ENCODE peak calls at places on chromosome 16, in ten cellular contexts. E is aorta; C is A549; S is heart right ventricle; I is HFF-Myc; B is cardiac muscle cell; X is stomach; T is H7; G is right cardiac atrium; A is CD4-positive, alpha-beta memory T cell. Y is an unnamed sample.

GRCh38 chr16:52705192-52705591 is 158.2 kb upstream of the TOX3 start:
- DNase-seq in T (no peak), C (no peak), I (no peak), A (no peak), S (no peak), B (no peak), X (no peak), G (no peak), E (no peak), Y (no peak)

GRCh38 chr16:50238868-50239301 is 27.5 kb upstream of the ADCY7 start:
- DNase-seq in A (no peak), T (no peak), C (no peak), S (no peak), G (no peak), B (no peak), I (no peak), X (no peak), E (no peak), Y (no peak)

GRCh38 chr16:9072806-9073341 is 18.6 kb upstream of the HAPSTR1 start:
- DNase-seq in G (no peak), X (no peak), C (no peak), T (no peak), B (peak), E (no peak), I (no peak), S (no peak), A (no peak), Y (no peak)

GRCh38 chr16:84396537-84397008 is 28.2 kb downstream of the ATP2C2 start:
- DNase-seq in I (no peak), E (no peak), G (no peak), C (peak), T (no peak), B (peak), A (no peak), X (no peak), S (no peak), Y (no peak)

GRCh38 chr16:24996301-24996700 is 18.9 kb downstream of the ARHGAP17 start:
- DNase-seq in I (no peak), B (peak), G (no peak), C (no peak), X (no peak), A (no peak), E (no peak), T (no peak), S (no peak), Y (no peak)

GRCh38 chr16:88442435-88442810 is 10.7 kb upstream of the ZFPM1 start:
- DNase-seq in G (no peak), A (no peak), I (no peak), C (no peak), S (no peak), T (peak), E (no peak), X (no peak), B (no peak), Y (no peak)

GRCh38 chr16:2529061-2529931 is 1.9 kb downstream of the CEMP1 start:
- DNase-seq in I (no peak), X (no peak), A (no peak), C (no peak), G (peak), E (no peak), T (peak), S (no peak), B (no peak), Y (no peak)

GRCh38 chr16:48831081-48831722 is 221.2 kb upstream of the N4BP1 start:
- DNase-seq in C (peak), X (no peak), I (no peak), B (no peak), S (no peak), E (no peak), A (no peak), T (peak), G (no peak), Y (no peak)

GRCh38 chr16:83689385-83689831 is 118.4 kb upstream of the HSBP1 start:
- DNase-seq in A (no peak), C (no peak), T (peak), G (no peak), B (peak), S (peak), I (peak), X (no peak), E (peak), Y (no peak)

GRCh38 chr16:84905965-84906460 is 86.2 kb downstream of the CRISPLD2 start:
- DNase-seq in E (no peak), I (no peak), S (no peak), A (no peak), G (no peak), T (peak), B (no peak), C (no peak), X (no peak), Y (no peak)

GRCh38 chr16:73214825-73215481 is 167.0 kb upstream of the ZFHX3 start:
- DNase-seq in I (peak), G (no peak), B (peak), S (no peak), X (no peak), A (no peak), C (no peak), E (no peak), T (no peak), Y (peak)

GRCh38 chr16:57609541-57610401 is 18.7 kb upstream of the ADGRG1 start:
- DNase-seq in I (no peak), E (peak), X (peak), A (peak), B (peak), G (peak), C (no peak), S (peak), T (peak), Y (no peak)

GRCh38 chr16:50881331-50881830 is 139.5 kb downstream of the CYLD start:
- DNase-seq in C (no peak), A (no peak), X (no peak), G (no peak), E (no peak), I (no peak), B (peak), S (no peak), T (no peak), Y (no peak)

GRCh38 chr16:50644730-50645129 is 36.4 kb downstream of the SNX20 start:
- DNase-seq in E (no peak), S (peak), C (no peak), B (peak), I (no peak), T (peak), X (peak), A (peak), G (peak), Y (no peak)

GRCh38 chr16:49486350-49486749 is 112.7 kb downstream of the C16orf78 start:
- DNase-seq in X (no peak), G (no peak), A (no peak), I (no peak), S (no peak), T (no peak), C (no peak), E (no peak), B (no peak), Y (no peak)

GRCh38 chr16:19304670-19305240 is 19.2 kb downstream of the CLEC19A start:
- DNase-seq in E (no peak), A (no peak), X (no peak), C (peak), T (no peak), I (no peak), S (no peak), B (no peak), G (no peak), Y (no peak)

GRCh38 chr16:19130852-19131808 is 17.4 kb downstream of the ITPRIPL2 start:
- DNase-seq in S (peak), T (no peak), C (no peak), A (no peak), X (no peak), E (no peak), B (peak), I (peak), G (peak), Y (no peak)

GRCh38 chr16:77214411-77215138 is 15.4 kb downstream of the SYCE1L start:
- DNase-seq in G (no peak), X (no peak), I (no peak), T (no peak), A (no peak), S (no peak), B (no peak), C (no peak), E (no peak), Y (no peak)

GRCh38 chr16:77211880-77212735 is 12.9 kb downstream of the SYCE1L start:
- DNase-seq in A (peak), X (peak), T (peak), B (peak), G (peak), I (no peak), S (peak), C (peak), E (peak), Y (peak)

GRCh38 chr16:77208382-77208781 is 9.2 kb downstream of the SYCE1L start:
- DNase-seq in X (no peak), S (no peak), A (no peak), B (no peak), T (no peak), C (no peak), G (no peak), E (no peak), I (no peak), Y (no peak)

GRCh38 chr16:77212736-77213541 is 13.7 kb downstream of the SYCE1L start:
- DNase-seq in G (peak), I (no peak), X (peak), B (peak), T (peak), A (peak), C (peak), S (peak), E (peak), Y (peak)

DNA sequence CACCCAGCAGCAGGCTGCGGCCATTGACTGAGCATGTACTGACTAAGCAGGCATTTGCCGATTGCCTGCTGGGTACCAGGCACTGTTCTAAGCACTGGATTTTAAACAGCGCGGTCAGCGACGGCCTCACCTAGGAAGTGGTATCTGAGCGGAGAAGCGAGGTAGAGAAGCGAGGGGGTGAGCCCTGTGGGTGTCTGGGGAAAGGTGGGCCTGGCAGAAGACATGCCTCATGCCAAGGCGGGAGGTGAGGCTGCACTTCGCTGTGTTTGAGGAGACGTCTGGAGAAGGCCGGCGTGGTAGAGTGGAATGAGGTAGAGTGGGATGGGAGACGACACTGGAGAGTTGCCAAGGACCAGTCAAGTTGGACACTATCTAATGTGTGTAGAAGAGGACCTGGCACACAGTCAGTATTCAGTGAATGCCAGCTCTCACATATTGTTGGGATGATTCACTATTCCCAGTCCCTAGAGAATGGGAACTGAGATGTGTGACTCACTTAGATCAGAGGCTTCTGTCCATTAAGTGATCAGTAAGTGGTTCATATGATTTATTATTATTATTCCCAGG is 14.4 kb downstream of the SYCE1L start:
- DNase-seq in G (no peak), I (peak), B (peak), T (no peak), E (no peak), C (peak), S (peak), A (no peak), X (no peak), Y (no peak)
- H3K4me3 ChIP-seq in G (no peak), I (no peak), B (no peak), T (no peak), E (no peak), C (peak), S (no peak), A (no peak), X (no peak), Y (no peak)

DNA sequence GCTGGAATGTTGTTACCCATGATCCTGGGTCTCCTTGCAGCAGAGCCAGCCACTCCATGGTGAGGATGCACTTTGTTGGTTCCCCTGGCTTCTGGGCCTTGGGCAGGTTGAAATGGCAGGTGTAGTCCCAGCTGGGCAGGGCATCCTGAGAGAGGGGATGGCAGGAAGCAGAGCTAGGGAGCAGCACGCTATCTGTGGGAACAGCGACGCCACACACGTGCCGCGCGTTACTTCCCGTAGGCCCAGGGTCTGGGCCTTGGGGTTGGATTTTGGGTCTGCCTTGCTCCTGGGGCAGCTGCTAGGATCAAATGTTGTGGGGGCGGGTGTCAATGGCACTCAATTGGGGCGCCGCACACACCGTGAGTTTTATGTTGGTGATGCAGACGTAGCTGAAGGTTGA is 368.0 kb downstream of the CPPED1 start:
- DNase-seq in C (no peak), X (no peak), A (no peak), I (no peak), G (no peak), T (no peak), E (no peak), S (no peak), B (no peak), Y (no peak)
- H3K4me3 ChIP-seq in C (no peak), X (no peak), A (no peak), I (no peak), G (no peak), T (no peak), E (no peak), S (no peak), B (no peak), Y (no peak)

GRCh38 chr16:10867199-10867598 is 9.8 kb upstream of the CIITA start:
- DNase-seq in G (no peak), A (no peak), E (no peak), T (no peak), C (no peak), X (no peak), I (no peak), B (no peak), S (no peak), Y (no peak)
- H3K4me3 ChIP-seq in G (no peak), A (no peak), E (no peak), T (no peak), C (no peak), X (no peak), I (no peak), B (no peak), S (peak), Y (no peak)

GRCh38 chr16:74472010-74472409 is 50.7 kb upstream of the CLEC18B start:
- DNase-seq in B (no peak), T (no peak), G (no peak), C (no peak), S (no peak), E (no peak), A (no peak), I (no peak), X (no peak), Y (no peak)
- H3K4me3 ChIP-seq in B (no peak), T (no peak), G (no peak), C (no peak), S (no peak), E (no peak), A (no peak), I (no peak), X (no peak), Y (no peak)

GRCh38 chr16:53744449-53744848 is 40.5 kb downstream of the FTO start:
- DNase-seq in B (no peak), T (no peak), G (no peak), C (no peak), E (no peak), X (no peak), S (no peak), A (peak), I (no peak), Y (no peak)
- H3K4me3 ChIP-seq in B (no peak), T (no peak), G (no peak), C (no peak), E (no peak), X (no peak), S (no peak), A (no peak), I (no peak), Y (no peak)

GRCh38 chr16:1351215-1351581 is 480 bp downstream of the TSR3 start:
- DNase-seq in T (no peak), I (no peak), A (no peak), C (no peak), X (no peak), B (no peak), E (no peak), G (no peak), S (no peak), Y (no peak)
- H3K4me3 ChIP-seq in T (peak), I (peak), A (peak), C (peak), X (peak), B (peak), E (peak), G (peak), S (peak), Y (peak)

GRCh38 chr16:14307623-14308356 is 236.7 kb downstream of the MRTFB start:
- DNase-seq in X (no peak), A (no peak), G (peak), I (no peak), B (no peak), C (no peak), E (peak), S (peak), T (no peak), Y (no peak)
- H3K4me3 ChIP-seq in X (no peak), A (no peak), G (no peak), I (no peak), B (no peak), C (peak), E (no peak), S (peak), T (no peak), Y (no peak)

GRCh38 chr16:4356820-4357219 is 5.7 kb upstream of the PAM16 start:
- DNase-seq in S (no peak), A (no peak), B (no peak), E (no peak), X (no peak), T (no peak), G (no peak), I (no peak), C (no peak), Y (no peak)
- H3K4me3 ChIP-seq in S (no peak), A (no peak), B (no peak), E (no peak), X (no peak), T (no peak), G (no peak), I (no peak), C (no peak), Y (no peak)

DNA sequence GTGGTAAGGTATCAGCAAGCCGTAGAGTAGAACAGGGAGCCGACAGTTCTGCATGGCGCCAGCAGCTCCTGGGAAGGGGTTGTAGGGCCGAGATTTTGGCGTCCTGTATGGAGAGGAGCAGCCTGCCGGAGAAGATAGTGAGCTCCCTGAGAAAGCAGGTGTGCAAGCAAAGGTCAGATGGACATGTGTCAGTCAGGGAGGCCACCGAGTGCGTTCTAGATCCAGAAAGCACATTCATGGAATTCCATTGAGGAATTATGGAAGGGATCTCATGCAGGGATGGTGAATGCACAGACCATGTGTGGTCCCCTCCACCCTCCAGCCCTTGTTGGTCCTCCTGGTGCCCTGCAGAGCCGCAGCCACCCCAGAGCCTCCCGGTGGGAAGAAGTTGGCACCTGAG is 33.7 kb downstream of the CMIP start:
- DNase-seq in S (no peak), I (no peak), A (no peak), T (no peak), C (no peak), X (no peak), E (no peak), G (peak), B (no peak), Y (no peak)
- H3K4me3 ChIP-seq in S (peak), I (no peak), A (no peak), T (no peak), C (no peak), X (no peak), E (no peak), G (no peak), B (no peak), Y (no peak)

GRCh38 chr16:65117701-65118448 is 4.0 kb downstream of the CDH11 start:
- DNase-seq in G (peak), A (no peak), C (peak), X (peak), E (peak), B (peak), I (peak), T (peak), S (peak), Y (peak)
- H3K4me3 ChIP-seq in G (no peak), A (no peak), C (no peak), X (no peak), E (no peak), B (no peak), I (peak), T (no peak), S (no peak), Y (no peak)

Y was measured in HAP-1.